ENCODE peak calls at places on chromosomes 3 and 15, in nine cellular contexts. C is lung, G is fibroblast of lung, H is body of pancreas, T is WERI-Rb-1, E is adipocyte, J is SK-N-SH, Z is IMR-90, N is esophagus squamous epithelium. F is an unnamed sample. For H3K9me3 and H3K36me3, the result is how much of the 10 kb centered on the place peaks cover.

GRCh38 chr3:72738752-72739520 is 109.3 kb downstream of the SHQ1 start:
- DNase-seq in H (peak), E (peak), J (peak), T (peak), N (no peak), Z (no peak), C (peak), G (peak), F (peak)

GRCh38 chr3:134874737-134875413 is 79.8 kb downstream of the EPHB1 start:
- DNase-seq in N (no peak), J (no peak), E (no peak), H (no peak), T (no peak), Z (no peak), G (peak), C (no peak), F (no peak)

GRCh38 chr3:67495751-67496150 is 158.7 kb downstream of the SUCLG2 start:
- DNase-seq in H (no peak), C (no peak), G (no peak), J (no peak), Z (peak), E (no peak), T (no peak), N (no peak), F (no peak)

GRCh38 chr3:40310690-40311089 is 1.2 kb downstream of the EIF1B start:
- DNase-seq in Z (peak), T (no peak), G (peak), J (no peak), C (no peak), H (no peak), E (peak), N (no peak), F (no peak)

GRCh38 chr3:146148468-146148931 is 12.5 kb downstream of the PLOD2 start:
- DNase-seq in T (no peak), H (no peak), Z (peak), N (no peak), C (no peak), G (no peak), E (peak), J (no peak), F (no peak)

GRCh38 chr3:57556459-57557087 is 499 bp downstream of the PDE12 start:
- DNase-seq in N (no peak), Z (no peak), H (peak), G (peak), C (no peak), E (peak), T (peak), J (no peak), F (peak)

GRCh38 chr3:23159929-23160328 is 43.2 kb upstream of the UBE2E2 start:
- DNase-seq in H (no peak), C (no peak), Z (peak), N (no peak), E (peak), G (peak), J (no peak), T (no peak), F (no peak)

GRCh38 chr3:31695280-31696008 is 162.7 kb downstream of the STT3B start:
- DNase-seq in C (no peak), H (peak), N (no peak), E (no peak), G (no peak), Z (no peak), T (no peak), J (no peak), F (no peak)

GRCh38 chr15:37015025-37015424 is 85.3 kb downstream of the MEIS2 start:
- DNase-seq in N (no peak), Z (no peak), G (peak), T (no peak), E (peak), C (no peak), H (no peak), J (no peak), F (no peak)

GRCh38 chr15:65154720-65155119 is 21.1 kb upstream of the PDCD7 start:
- DNase-seq in T (no peak), H (peak), G (no peak), C (no peak), Z (no peak), J (no peak), E (no peak), N (no peak), F (no peak)

GRCh38 chr3:16113704-16114103 is 60.8 kb upstream of the GALNT15 start:
- DNase-seq in T (no peak), G (peak), N (no peak), C (no peak), J (no peak), Z (peak), E (peak), H (no peak), F (peak)

GRCh38 chr15:70140543-70141375 is 43.0 kb upstream of the TLE3 start:
- DNase-seq in N (no peak), G (peak), E (no peak), Z (peak), T (no peak), H (peak), J (no peak), C (peak), F (peak)

GRCh38 chr3:182212479-182213076 is 500.9 kb downstream of the SOX2 start:
- DNase-seq in G (peak), C (peak), H (peak), J (peak), N (no peak), E (no peak), Z (peak), T (no peak), F (peak)

GRCh38 chr15:88376574-88377174 is 90.5 kb downstream of the MRPL46 start:
- DNase-seq in C (no peak), T (no peak), Z (peak), G (peak), E (peak), N (no peak), J (no peak), H (no peak), F (peak)

GRCh38 chr3:71513081-71513480 is 70.4 kb downstream of the FOXP1 start:
- DNase-seq in E (no peak), C (no peak), Z (no peak), G (no peak), H (no peak), T (no peak), J (no peak), N (no peak), F (no peak)

GRCh38 chr3:20039765-20040475 is at the start of gene KAT2B:
- DNase-seq in N (peak), T (peak), H (peak), C (peak), Z (peak), E (peak), G (peak), J (peak), F (peak)

GRCh38 chr3:20039082-20039764 is 1.0 kb upstream of the KAT2B start:
- DNase-seq in J (no peak), E (peak), C (no peak), T (no peak), H (no peak), G (no peak), Z (no peak), N (no peak), F (no peak)

GRCh38 chr3:20037255-20037996 is 2.8 kb upstream of the KAT2B start:
- DNase-seq in C (no peak), T (no peak), Z (no peak), H (no peak), N (no peak), G (no peak), J (no peak), E (no peak), F (no peak)

GRCh38 chr3:20040476-20041196 is 390 bp downstream of the KAT2B start:
- DNase-seq in G (peak), E (peak), H (peak), J (peak), T (peak), Z (peak), C (peak), N (no peak), F (peak)

GRCh38 chr3:20038679-20039078 is 1.6 kb upstream of the KAT2B start:
- DNase-seq in E (no peak), C (no peak), Z (no peak), T (no peak), G (no peak), H (no peak), N (no peak), J (no peak), F (no peak)
- H3K4me3 ChIP-seq in E (peak), C (no peak), Z (no peak), T (peak), G (peak), H (peak), N (no peak), J (peak), F (no peak)

DNA sequence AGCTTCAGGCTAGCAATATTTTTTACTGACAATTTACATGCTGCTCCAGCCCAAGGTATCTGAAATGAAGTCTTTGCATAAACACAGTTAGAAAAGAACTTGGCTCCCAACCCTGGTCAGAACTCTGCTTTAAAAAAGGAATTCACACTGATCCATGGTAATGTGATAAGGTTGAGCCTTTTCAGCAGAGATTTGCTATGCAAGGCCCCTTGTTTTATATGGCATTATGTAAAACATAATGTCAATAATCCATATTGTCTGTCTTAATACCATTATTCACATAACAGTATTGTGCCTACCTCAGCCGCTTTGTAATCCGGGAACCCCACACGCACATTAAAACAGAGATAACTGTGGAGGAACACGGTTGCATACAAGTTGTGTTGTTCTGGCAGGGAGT is 55.6 kb upstream of the CHL1 start:
- DNase-seq in G (no peak), C (no peak), H (no peak), E (no peak), N (no peak), J (no peak), T (no peak), Z (no peak), F (no peak)
- H3K9me3 ChIP-seq in G (under half), C (under half), H (under half), E (under half), N (under half), J (under half), T (under half), Z (under half), F (under half)

DNA sequence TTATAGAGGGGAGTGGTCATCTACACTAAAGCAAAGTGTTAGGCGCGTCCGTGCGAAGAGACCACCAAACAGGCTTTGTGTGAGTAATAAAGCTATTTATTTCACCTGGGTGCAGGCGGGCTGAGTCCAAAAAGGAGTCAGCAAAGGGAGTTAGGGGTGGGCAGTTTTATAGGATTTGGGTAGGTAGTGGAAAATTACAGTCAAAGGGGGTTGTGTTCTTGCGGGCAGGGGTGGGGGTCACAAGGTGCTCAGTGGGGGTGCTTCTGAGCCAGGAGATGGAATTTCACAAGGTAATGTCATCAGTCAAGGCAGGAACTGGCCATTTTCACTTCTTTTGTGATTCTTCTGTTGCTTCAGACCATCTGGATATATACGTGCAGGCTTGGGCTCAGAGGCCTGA is 47.1 kb downstream of the OIP5 start:
- DNase-seq in N (no peak), E (no peak), H (no peak), Z (no peak), T (no peak), J (no peak), G (no peak), C (no peak), F (no peak)
- H3K36me3 ChIP-seq in N (under half), E (under half), H (under half), Z (under half), T (half or more), J (under half), G (under half), C (under half), F (half or more)

DNA sequence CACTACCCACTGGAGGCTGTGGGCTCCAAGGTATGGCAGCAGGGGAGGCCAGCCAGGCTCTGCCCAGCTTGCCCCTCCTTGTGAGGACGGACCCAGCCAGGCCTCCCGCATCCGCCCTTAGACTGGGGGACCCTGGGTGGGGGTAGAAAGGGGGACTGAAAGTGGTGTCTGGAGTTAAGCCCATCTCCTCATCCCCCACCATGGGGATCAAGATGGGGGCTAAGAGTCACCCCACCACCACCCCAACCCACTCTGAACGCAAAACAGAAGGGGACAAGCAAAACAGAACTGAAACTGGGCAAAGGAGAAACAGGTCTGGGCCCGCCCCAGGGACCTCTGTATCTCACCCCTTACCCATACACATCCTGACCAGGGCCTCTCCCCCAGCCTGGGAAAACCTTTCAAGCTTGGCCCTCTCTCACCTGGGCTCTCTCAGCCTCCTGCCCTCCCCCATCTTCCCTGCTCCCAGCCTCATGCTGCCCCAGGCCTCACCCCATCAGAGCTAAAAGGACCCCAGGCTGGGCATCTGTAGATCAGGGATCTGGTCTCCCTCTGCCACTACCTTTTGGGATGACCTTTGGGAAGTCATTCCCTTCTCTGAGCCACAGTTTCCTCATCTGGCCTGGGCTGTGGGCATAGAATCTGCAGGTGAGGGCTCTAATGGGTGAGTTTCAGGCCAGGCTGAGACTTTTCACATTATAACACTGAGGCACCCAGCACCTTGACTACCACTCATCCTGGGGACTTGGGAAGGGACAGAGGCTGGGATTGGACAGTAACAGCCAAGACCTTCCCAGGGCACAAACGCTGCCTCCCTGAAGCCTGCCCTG is 30.0 kb upstream of the CYP11A1 start:
- DNase-seq in Z (no peak), E (no peak), G (no peak), J (no peak), N (no peak), H (no peak), C (no peak), T (no peak), F (no peak)
- H3K4me3 ChIP-seq in Z (no peak), E (no peak), G (no peak), J (no peak), N (no peak), H (no peak), C (no peak), T (no peak), F (no peak)

GRCh38 chr15:46450112-46450809 is 815.4 kb downstream of the SQOR start:
- DNase-seq in Z (no peak), T (no peak), N (no peak), H (no peak), C (no peak), E (no peak), G (no peak), J (no peak), F (no peak)

GRCh38 chr15:46456431-46456830 is 821.6 kb downstream of the SQOR start:
- DNase-seq in T (no peak), N (no peak), G (no peak), C (no peak), Z (no peak), H (no peak), J (no peak), E (no peak), F (no peak)

GRCh38 chr15:46452297-46452820 is 817.5 kb downstream of the SQOR start:
- DNase-seq in C (no peak), E (no peak), J (no peak), H (no peak), N (no peak), G (no peak), Z (no peak), T (no peak), F (no peak)

DNA sequence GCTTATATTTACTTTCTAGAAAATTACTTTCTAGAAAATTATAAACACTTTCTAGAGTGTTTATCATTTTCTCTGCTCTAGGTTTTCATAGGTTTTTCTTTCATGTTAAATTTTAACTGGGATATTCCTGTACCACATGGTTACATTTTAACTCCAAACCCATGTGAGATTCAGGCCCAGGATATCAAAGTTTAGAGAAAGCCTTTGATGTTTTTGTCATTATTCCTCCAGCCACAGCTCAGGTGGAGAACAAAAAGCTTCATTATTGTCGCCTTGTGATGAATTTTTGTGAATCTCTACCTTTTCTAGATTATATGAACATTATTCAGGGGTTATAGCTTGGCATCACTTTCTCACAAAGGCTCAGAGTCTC is 816.0 kb downstream of the SQOR start:
- DNase-seq in T (no peak), E (no peak), N (no peak), Z (no peak), G (no peak), H (no peak), C (no peak), J (no peak), F (no peak)
- H3K9me3 ChIP-seq in T (under half), E (under half), N (under half), Z (under half), G (under half), H (under half), C (under half), J (under half), F (under half)

DNA sequence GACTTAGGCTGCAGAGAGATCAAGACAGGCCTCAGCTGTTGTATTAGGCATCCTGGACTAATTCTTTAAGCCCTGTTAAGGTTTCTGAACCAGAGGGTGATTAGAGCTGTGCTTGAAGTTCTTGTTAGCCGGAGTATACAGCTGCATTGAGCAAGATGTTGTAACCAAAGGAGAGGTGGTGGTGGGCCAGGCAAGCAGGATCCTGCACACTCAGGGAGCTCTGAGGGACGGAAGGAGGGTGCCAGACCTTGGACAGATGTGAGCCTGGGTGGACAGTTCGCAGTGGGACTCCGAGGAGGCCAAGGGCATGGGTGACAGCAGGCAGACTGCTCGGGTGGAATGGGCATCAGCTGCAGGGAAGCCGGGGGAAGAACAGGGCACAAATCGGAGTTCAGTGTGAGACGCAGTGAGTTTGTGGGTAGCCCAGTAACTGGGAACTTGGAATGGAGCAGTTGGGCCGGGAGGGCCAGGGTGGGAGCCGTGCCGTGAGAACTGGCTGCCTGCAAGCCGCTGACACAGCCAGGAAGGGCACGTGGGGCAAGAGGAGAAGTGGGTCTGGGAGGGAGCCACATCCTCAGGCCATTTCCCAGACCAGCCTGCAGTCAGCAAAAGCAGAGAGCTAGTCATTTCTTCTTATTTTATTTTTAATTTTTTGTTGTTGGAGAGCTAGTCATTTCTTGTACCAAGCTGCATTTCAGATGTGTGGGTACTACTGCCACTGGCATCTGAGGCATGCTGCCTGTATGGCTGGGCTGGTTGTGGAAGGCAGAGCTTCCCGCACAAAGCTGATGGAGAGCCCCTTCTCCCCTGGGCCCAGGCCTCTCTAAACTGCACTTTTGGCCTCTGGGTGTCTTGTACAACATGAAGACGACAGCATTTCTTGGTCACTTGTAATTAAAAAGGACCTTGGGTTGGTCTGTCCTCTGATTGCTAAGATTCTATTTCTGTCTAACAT is 61.0 kb downstream of the PGPEP1L start:
- DNase-seq in E (no peak), J (no peak), C (no peak), Z (peak), H (peak), G (no peak), N (no peak), T (peak), F (no peak)
- H3K36me3 ChIP-seq in E (half or more), J (under half), C (under half), Z (half or more), H (under half), G (under half), N (under half), T (under half), F (under half)

GRCh38 chr3:99966657-99967420 is 147.5 kb downstream of the FILIP1L start:
- DNase-seq in G (peak), E (peak), C (no peak), N (no peak), J (no peak), H (peak), T (no peak), Z (peak), F (peak)
- H3K4me3 ChIP-seq in G (no peak), E (peak), C (no peak), N (no peak), J (no peak), H (no peak), T (no peak), Z (no peak), F (no peak)

DNA sequence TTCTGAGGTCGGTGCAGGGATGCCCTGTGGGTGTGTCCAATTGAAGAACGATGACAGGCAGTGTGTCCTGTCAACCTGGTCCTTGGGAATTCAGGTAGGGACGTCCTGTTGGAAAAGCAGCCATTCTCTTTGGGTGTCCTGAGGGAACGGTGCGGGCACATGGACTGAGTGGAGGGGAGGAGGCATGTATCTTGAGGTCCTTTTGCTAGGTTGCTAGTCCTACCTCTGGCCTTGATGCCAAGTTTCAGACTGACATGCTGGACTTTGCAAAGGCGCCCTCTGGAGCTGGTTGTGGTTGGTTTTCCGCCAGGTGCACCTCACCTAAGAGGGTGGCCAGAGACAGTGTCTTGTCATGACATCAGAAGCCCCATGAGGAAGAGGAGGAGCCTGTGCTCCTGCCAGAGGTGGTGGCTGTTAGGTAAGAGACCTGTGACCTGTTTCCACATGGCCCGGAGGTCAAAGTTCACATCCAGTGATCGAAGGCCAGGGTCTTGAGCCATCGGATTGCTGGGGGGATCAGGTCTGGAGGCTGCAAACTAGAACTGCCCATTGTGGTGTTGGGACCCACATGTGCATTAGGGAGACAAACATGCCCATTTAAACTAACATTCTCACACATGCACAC is 106.3 kb downstream of the SNRPN start:
- DNase-seq in G (no peak), C (no peak), Z (no peak), H (no peak), N (no peak), T (no peak), E (no peak), J (no peak), F (no peak)
- H3K9me3 ChIP-seq in G (under half), C (half or more), Z (half or more), H (under half), N (half or more), T (half or more), E (half or more), J (under half), F (under half)